ENCODE peak calls at places on chromosomes 3 and 15, in four cellular contexts. One of them, this sample, is unnamed. For H3K36me3, the result is how much of the 10 kb centered on the place peaks cover.

GRCh38 chr15:99474041-99474906 is 91.5 kb upstream of the MEF2A start:
- DNase-seq in GM23338: no peak
- DNase-seq in lung: no peak
- DNase-seq in ovary: peak
- DNase-seq in this sample: peak

GRCh38 chr3:108486910-108487309 is 23.5 kb downstream of the MYH15 start:
- DNase-seq in ovary: no peak
- DNase-seq in GM23338: no peak
- DNase-seq in lung: no peak
- DNase-seq in this sample: no peak

GRCh38 chr15:64928626-64929220 is 17.0 kb downstream of the ANKDD1A start:
- DNase-seq in ovary: no peak
- DNase-seq in lung: no peak
- DNase-seq in GM23338: no peak
- DNase-seq in this sample: no peak

GRCh38 chr3:196688349-196688748 is 23.7 kb downstream of the CEP19 start:
- DNase-seq in ovary: no peak
- DNase-seq in lung: peak
- DNase-seq in GM23338: no peak
- DNase-seq in this sample: no peak

GRCh38 chr15:63595688-63596087 is 1.5 kb upstream of the FBXL22 start:
- DNase-seq in ovary: no peak
- DNase-seq in GM23338: no peak
- DNase-seq in lung: no peak
- DNase-seq in this sample: no peak

GRCh38 chr3:170848294-170848917 is 21.6 kb downstream of the RPL22L1 start:
- DNase-seq in GM23338: no peak
- DNase-seq in lung: no peak
- DNase-seq in ovary: no peak
- DNase-seq in this sample: no peak

GRCh38 chr15:89904519-89904918 is 8.2 kb downstream of the ARPIN start:
- DNase-seq in ovary: no peak
- DNase-seq in GM23338: no peak
- DNase-seq in lung: no peak
- DNase-seq in this sample: no peak

GRCh38 chr3:116618138-116618537 is 91.4 kb upstream of the TUSC7 start:
- DNase-seq in lung: no peak
- DNase-seq in GM23338: no peak
- DNase-seq in ovary: no peak
- DNase-seq in this sample: no peak

GRCh38 chr15:101490922-101491738 is 1.6 kb upstream of the PCSK6 start:
- DNase-seq in ovary: no peak
- DNase-seq in lung: no peak
- DNase-seq in GM23338: no peak
- DNase-seq in this sample: peak

GRCh38 chr3:123046262-123046873 is 18.8 kb upstream of the SEMA5B start:
- DNase-seq in ovary: no peak
- DNase-seq in lung: no peak
- DNase-seq in GM23338: no peak
- DNase-seq in this sample: no peak

GRCh38 chr3:113255854-113256615 is 44.7 kb downstream of the BOC start:
- DNase-seq in ovary: no peak
- DNase-seq in lung: no peak
- DNase-seq in GM23338: no peak
- DNase-seq in this sample: no peak

GRCh38 chr3:123286308-123287023 is 84.7 kb downstream of the SEC22A start:
- DNase-seq in ovary: no peak
- DNase-seq in GM23338: peak
- DNase-seq in lung: peak
- DNase-seq in this sample: peak

GRCh38 chr3:124372784-124373183 is 357.5 kb upstream of the UMPS start:
- DNase-seq in ovary: no peak
- DNase-seq in GM23338: peak
- DNase-seq in lung: no peak
- DNase-seq in this sample: peak

GRCh38 chr3:40079845-40080240 is 229.7 kb upstream of the EIF1B start:
- DNase-seq in lung: no peak
- DNase-seq in ovary: no peak
- DNase-seq in GM23338: no peak
- DNase-seq in this sample: no peak

GRCh38 chr15:60128000-60128376 is 123.9 kb downstream of the FOXB1 start:
- DNase-seq in GM23338: peak
- DNase-seq in lung: no peak
- DNase-seq in ovary: peak
- DNase-seq in this sample: no peak

GRCh38 chr3:50132421-50133282 is 22.5 kb upstream of the SEMA3F start:
- DNase-seq in ovary: no peak
- DNase-seq in lung: no peak
- DNase-seq in GM23338: peak
- DNase-seq in this sample: peak

DNA sequence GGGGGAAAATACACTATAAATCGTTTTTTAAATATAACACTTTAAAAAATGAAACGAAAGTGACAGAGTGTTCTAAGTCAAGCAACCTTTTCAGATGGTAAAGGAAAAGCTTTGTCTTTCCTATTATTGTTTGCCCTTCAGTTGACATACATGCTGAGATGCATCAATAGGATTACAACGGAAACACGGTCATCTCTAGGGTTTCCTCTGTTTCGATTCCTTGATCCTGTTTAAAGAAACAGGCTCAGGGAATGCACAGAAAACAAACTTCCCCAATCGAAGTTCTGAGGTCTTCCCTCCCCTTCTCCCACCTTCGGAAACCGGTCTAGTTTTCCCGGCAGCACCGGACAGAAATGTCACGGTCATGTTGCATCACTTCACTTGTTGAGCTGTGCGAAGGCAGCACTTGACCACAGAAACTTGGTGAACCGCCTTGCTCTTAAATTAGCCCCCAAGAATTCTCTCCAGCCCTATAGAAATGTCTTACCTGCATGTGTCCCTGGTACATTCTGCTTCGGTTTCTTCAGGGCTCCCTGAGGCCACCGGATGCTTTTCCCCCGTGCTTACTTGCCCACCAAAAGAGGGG is 552 bp downstream of the PEX5L start:
- DNase-seq in lung: no peak
- DNase-seq in ovary: no peak
- DNase-seq in GM23338: peak
- DNase-seq in this sample: no peak
- H3K4me3 ChIP-seq in lung: no peak
- H3K4me3 ChIP-seq in ovary: peak
- H3K4me3 ChIP-seq in GM23338: peak
- H3K4me3 ChIP-seq in this sample: peak

GRCh38 chr15:67185621-67186225 is 68.7 kb downstream of the AAGAB start:
- DNase-seq in lung: no peak
- DNase-seq in ovary: no peak
- DNase-seq in GM23338: no peak
- DNase-seq in this sample: peak

GRCh38 chr15:67184208-67184925 is 70.1 kb downstream of the AAGAB start:
- DNase-seq in ovary: no peak
- DNase-seq in lung: no peak
- DNase-seq in GM23338: no peak
- DNase-seq in this sample: peak

GRCh38 chr15:67181221-67181639 is 73.2 kb downstream of the AAGAB start:
- DNase-seq in GM23338: no peak
- DNase-seq in ovary: no peak
- DNase-seq in lung: no peak
- DNase-seq in this sample: no peak

GRCh38 chr15:67185051-67185450 is 69.4 kb downstream of the AAGAB start:
- DNase-seq in ovary: no peak
- DNase-seq in lung: no peak
- DNase-seq in GM23338: no peak
- DNase-seq in this sample: peak

DNA sequence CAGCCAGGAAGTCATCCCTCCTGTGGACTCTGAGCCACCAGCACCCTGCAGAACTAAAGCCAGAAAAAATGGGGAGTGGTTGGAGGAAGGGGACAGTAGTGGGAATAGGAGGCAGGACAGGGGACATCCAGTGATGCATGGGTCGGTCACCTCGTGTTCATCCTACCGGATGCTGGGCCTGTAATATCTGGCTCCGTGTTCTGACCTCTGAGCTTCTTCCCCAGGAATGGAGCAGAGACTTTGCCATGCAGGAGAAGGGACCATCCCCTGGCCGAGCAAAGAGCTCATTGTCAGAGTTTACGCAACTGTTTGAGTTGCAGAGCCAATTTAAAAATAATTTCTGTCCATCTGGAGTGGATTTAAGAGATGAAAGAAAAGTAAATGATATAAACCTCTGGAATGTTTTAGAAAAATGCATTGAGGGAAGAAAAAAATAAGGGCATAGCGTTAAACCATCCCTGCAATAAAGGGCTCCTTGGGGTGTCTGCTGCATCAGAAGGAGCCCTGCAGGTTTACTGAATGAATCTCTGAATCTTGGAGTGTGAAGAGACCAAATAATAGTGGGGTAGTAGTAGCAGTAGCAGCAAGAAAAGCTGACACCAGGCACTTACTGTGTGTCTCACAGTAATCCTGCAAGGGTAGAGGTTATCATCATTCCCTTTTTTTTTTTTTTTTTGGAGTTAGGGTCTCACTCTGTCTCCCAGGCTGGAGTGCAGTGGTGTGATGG is 70.9 kb downstream of the AAGAB start:
- DNase-seq in ovary: no peak
- DNase-seq in lung: no peak
- DNase-seq in GM23338: no peak
- DNase-seq in this sample: peak
- H3K36me3 ChIP-seq in ovary: under half
- H3K36me3 ChIP-seq in lung: under half
- H3K36me3 ChIP-seq in GM23338: under half
- H3K36me3 ChIP-seq in this sample: under half

GRCh38 chr3:157533298-157533870 is 30.2 kb upstream of the VEPH1 start:
- DNase-seq in ovary: no peak
- DNase-seq in GM23338: no peak
- DNase-seq in lung: no peak
- DNase-seq in this sample: no peak

GRCh38 chr3:157530637-157531300 is 27.6 kb upstream of the VEPH1 start:
- DNase-seq in GM23338: no peak
- DNase-seq in lung: no peak
- DNase-seq in ovary: no peak
- DNase-seq in this sample: no peak

GRCh38 chr3:157531771-157532170 is 28.6 kb upstream of the VEPH1 start:
- DNase-seq in ovary: no peak
- DNase-seq in lung: no peak
- DNase-seq in GM23338: no peak
- DNase-seq in this sample: no peak

GRCh38 chr3:157531301-157531660 is 28.1 kb upstream of the VEPH1 start:
- DNase-seq in GM23338: no peak
- DNase-seq in lung: no peak
- DNase-seq in ovary: no peak
- DNase-seq in this sample: no peak

DNA sequence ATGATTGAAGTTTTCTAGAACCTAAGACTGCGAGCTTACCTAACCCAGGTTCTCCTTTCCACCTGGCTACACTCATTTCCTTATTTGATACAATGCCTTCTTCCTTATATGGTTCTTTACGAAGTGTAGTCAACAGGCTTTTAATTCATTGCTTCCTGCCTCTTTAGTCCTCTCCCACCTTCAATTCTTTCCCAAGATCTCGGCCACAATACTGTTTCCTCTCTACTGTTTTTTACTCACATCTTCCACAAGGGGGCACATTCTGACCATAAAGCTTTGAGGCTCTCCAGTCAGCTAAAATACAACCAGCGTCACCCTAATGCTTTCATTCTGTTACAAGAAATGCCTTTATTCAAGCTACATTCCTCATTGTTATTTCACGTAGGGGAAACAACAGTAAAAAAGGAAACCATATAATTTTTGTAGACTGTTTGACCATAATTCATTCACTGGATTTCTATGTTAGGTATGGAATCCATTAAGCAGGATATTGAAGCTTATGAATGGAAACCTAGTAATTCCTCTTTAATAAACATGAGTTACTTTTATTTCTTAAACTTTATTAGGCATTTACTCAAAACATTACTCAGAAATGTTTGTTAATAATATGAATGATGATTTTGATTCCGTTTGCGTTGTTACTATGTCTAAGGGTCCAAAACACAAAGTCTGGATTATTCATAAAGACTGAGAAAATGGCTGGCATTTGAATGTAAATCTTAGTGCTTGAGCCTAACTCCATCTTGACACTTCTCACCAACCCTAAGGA is 29.5 kb upstream of the VEPH1 start:
- DNase-seq in lung: no peak
- DNase-seq in GM23338: peak
- DNase-seq in ovary: no peak
- DNase-seq in this sample: peak
- H3K4me3 ChIP-seq in lung: no peak
- H3K4me3 ChIP-seq in GM23338: no peak
- H3K4me3 ChIP-seq in ovary: no peak
- H3K4me3 ChIP-seq in this sample: no peak

DNA sequence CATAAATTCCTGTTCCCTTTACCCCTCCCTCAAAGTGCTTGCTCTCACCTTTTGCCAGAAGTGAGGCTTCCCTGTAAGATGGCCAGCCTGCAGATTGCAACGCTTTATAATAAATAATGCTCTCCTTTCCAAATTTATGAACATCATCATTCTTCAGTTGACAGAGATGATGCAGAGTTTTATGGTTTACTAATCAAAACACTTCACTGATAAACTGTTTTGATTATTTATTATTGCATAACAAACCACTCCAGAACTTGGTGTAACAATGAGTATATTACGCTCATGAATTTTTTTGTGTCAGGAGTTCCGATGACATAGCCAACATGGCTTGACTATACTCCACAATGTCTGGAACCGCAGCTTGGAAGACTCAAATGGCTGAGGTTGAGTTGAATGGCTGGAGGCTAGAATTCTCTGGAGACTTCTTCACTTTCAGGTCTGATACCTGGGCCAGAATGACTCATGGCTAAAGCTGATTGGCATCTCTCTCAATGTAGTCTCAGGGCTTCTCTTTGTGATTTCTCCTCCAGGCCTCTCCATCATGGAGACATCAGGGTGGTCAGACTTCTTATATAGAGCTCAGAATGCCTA is 27.3 kb upstream of the TGFBR2 start:
- DNase-seq in GM23338: no peak
- DNase-seq in ovary: no peak
- DNase-seq in lung: no peak
- DNase-seq in this sample: no peak
- H3K36me3 ChIP-seq in GM23338: under half
- H3K36me3 ChIP-seq in ovary: under half
- H3K36me3 ChIP-seq in lung: under half
- H3K36me3 ChIP-seq in this sample: under half

This sample was measured in H7.